ENCODE peak calls at places on chromosomes 1 and 21, in six cellular contexts. D is SK-MEL-5; T is AG10803; G is stimulated activated CD4-positive, alpha-beta T cell treated with anti-CD3 and anti-CD28 coated beads, Interleukin-12 subunit alpha, Interleukin-12 subunit beta, amount 100 ng/mL, for 48 hours; Q is substantia nigra; U is astrocyte of the cerebellum. Y is an unnamed sample.

GRCh38 chr1:54127594-54127993 is 25.2 kb downstream of the CDCP2 start:
- DNase-seq in D (peak), T (no peak), G (no peak), Q (no peak), U (no peak), Y (peak)

GRCh38 chr1:63817152-63817667 is 43.4 kb downstream of the ROR1 start:
- DNase-seq in D (peak), T (no peak), G (no peak), Q (no peak), U (no peak), Y (peak)

GRCh38 chr1:178726545-178726944 is 1.5 kb downstream of the RALGPS2 start:
- DNase-seq in D (no peak), T (no peak), G (no peak), Q (no peak), U (no peak), Y (no peak)

GRCh38 chr1:43913051-43913501 is 20.5 kb upstream of the ARTN start:
- DNase-seq in D (no peak), T (no peak), G (no peak), Q (no peak), U (no peak), Y (no peak)

GRCh38 chr1:27102707-27103468 is 52.0 kb downstream of the SLC9A1 start:
- DNase-seq in D (peak), T (peak), G (peak), Q (peak), U (no peak), Y (peak)

GRCh38 chr1:63662846-63663245 is 69.6 kb downstream of the PGM1 start:
- DNase-seq in D (no peak), T (no peak), G (no peak), Q (no peak), U (no peak), Y (no peak)

GRCh38 chr21:20026517-20026916 is 971.7 kb upstream of the NCAM2 start:
- DNase-seq in D (no peak), T (no peak), G (no peak), Q (no peak), U (no peak), Y (no peak)

GRCh38 chr1:94258873-94259331 is 21.5 kb upstream of the ARHGAP29 start:
- DNase-seq in D (no peak), T (peak), G (no peak), Q (no peak), U (peak), Y (no peak)

GRCh38 chr1:78664763-78665162 is 15.1 kb downstream of the IFI44 start:
- DNase-seq in D (no peak), T (no peak), G (no peak), Q (no peak), U (no peak), Y (no peak)

GRCh38 chr1:234610061-234610581 is at the start of gene IRF2BP2:
- DNase-seq in D (peak), T (peak), G (peak), Q (peak), U (peak), Y (peak)

GRCh38 chr1:33237579-33237978 is 18.7 kb upstream of the ZNF362 start:
- DNase-seq in D (no peak), T (no peak), G (no peak), Q (no peak), U (no peak), Y (no peak)

GRCh38 chr1:89987170-89987819 is 7.6 kb upstream of the ZNF326 start:
- DNase-seq in D (peak), T (peak), G (peak), Q (no peak), U (peak), Y (peak)